ENCODE peak calls at places on chromosomes 13 and 19, in six cellular contexts. D is transverse colon, S is lower lobe of right lung, P is ovary, L is heart left ventricle, J is pancreas. Y is an unnamed sample. For H3K9me3, the result is how much of the 10 kb centered on the place peaks cover.

GRCh38 chr19:40348961-40349507 is 539 bp downstream of the PLD3 start:
- DNase-seq in D (no peak), S (no peak), P (no peak), L (no peak), J (no peak), Y (no peak)

GRCh38 chr13:19597523-19597922 is 35.9 kb upstream of the MPHOSPH8 start:
- DNase-seq in D (no peak), S (no peak), P (no peak), L (no peak), J (no peak), Y (no peak)

GRCh38 chr13:113129921-113130750 is 7.5 kb downstream of the F10 start:
- DNase-seq in D (no peak), S (peak), P (peak), L (no peak), J (no peak), Y (no peak)

GRCh38 chr19:42114412-42114811 is 17.8 kb downstream of the POU2F2 start:
- DNase-seq in D (peak), S (no peak), P (no peak), L (no peak), J (peak), Y (no peak)

GRCh38 chr13:44879452-44880058 is 109.7 kb downstream of the NUFIP1 start:
- DNase-seq in D (peak), S (no peak), P (no peak), L (no peak), J (no peak), Y (no peak)

GRCh38 chr19:48913114-48913513 is 13.0 kb downstream of the NUCB1 start:
- DNase-seq in D (no peak), S (no peak), P (no peak), L (no peak), J (no peak), Y (no peak)

GRCh38 chr13:113489171-113489548 is 1.4 kb downstream of the DCUN1D2 start:
- DNase-seq in D (no peak), S (no peak), P (no peak), L (no peak), J (no peak), Y (no peak)

GRCh38 chr19:47310819-47311218 is 1.2 kb downstream of the C5AR1 start:
- DNase-seq in D (no peak), S (peak), P (no peak), L (peak), J (peak), Y (no peak)

GRCh38 chr19:39329948-39330347 is 5.9 kb downstream of the GMFG start:
- DNase-seq in D (no peak), S (no peak), P (no peak), L (no peak), J (no peak), Y (no peak)

GRCh38 chr13:108769213-108770070 is 140.0 kb downstream of the MYO16 start:
- DNase-seq in D (no peak), S (no peak), P (no peak), L (no peak), J (no peak), Y (no peak)

GRCh38 chr13:81171065-81171647 is 830.2 kb upstream of the SPRY2 start:
- DNase-seq in D (no peak), S (no peak), P (no peak), L (no peak), J (no peak), Y (no peak)

GRCh38 chr19:8452446-8453123 is 7.8 kb downstream of the HNRNPM start:
- DNase-seq in D (no peak), S (no peak), P (no peak), L (no peak), J (no peak), Y (no peak)

GRCh38 chr19:7648265-7649014 is 11.5 kb downstream of the STXBP2 start:
- DNase-seq in D (no peak), S (no peak), P (no peak), L (no peak), J (no peak), Y (no peak)

GRCh38 chr13:113598481-113598880 is 13.9 kb downstream of the TFDP1 start:
- DNase-seq in D (no peak), S (peak), P (peak), L (no peak), J (no peak), Y (no peak)

GRCh38 chr13:45941261-45941660 is 89.7 kb upstream of the SIAH3 start:
- DNase-seq in D (no peak), S (no peak), P (no peak), L (no peak), J (no peak), Y (no peak)
- TF ChIP-seq CTCF in D (no peak), S (no peak), P (no peak), L (no peak), J (no peak), Y (no peak)

GRCh38 chr19:33291623-33292534 is 10.5 kb downstream of the CEBPA start:
- DNase-seq in D (peak), S (peak), P (no peak), L (no peak), J (peak), Y (no peak)

GRCh38 chr19:33290956-33291622 is 11.2 kb downstream of the CEBPA start:
- DNase-seq in D (peak), S (peak), P (no peak), L (no peak), J (peak), Y (no peak)

GRCh38 chr19:33294058-33294798 is 8.1 kb downstream of the CEBPA start:
- DNase-seq in D (no peak), S (no peak), P (no peak), L (no peak), J (no peak), Y (no peak)

GRCh38 chr19:33293255-33294057 is 8.9 kb downstream of the CEBPA start:
- DNase-seq in D (peak), S (peak), P (no peak), L (no peak), J (peak), Y (no peak)

GRCh38 chr19:33292595-33293254 is 9.6 kb downstream of the CEBPA start:
- DNase-seq in D (peak), S (peak), P (no peak), L (no peak), J (peak), Y (no peak)
- H3K4me3 ChIP-seq in D (no peak), S (no peak), P (no peak), L (no peak), J (no peak), Y (no peak)

DNA sequence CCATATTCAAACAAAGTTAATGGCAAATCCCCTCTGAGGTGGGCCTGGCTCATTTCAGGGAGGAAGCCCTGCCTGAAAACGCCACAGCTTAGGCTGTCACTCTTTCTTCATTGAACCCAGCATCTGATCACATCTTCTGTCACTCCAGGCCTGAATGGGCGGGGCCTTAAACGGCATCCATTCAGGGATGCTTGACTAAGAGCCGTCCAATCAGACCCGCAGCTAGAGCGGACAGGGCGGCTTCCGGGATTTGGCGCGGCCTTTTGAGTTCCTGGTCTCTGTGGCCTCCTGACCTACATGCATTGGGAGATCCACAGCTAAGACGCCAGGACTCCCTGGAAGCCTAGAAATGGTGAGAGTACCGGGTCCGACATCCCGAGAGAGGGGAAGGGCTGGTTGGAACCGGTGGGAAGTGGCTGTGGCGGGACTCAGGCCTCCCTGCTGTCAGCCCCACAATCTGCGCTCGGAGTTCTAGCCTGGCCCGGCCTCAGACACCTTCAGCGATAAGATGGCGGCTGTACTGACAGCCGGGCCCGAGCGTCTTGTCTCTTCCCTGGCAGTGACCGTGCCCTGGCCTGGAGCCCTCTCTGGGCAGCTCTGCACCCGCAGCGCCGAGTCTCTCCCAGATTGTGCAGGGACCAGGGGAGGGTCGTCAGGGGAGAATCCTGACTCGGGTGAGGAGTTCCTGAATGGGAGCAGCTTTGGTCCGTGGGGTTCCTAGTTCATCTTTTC is at the start of gene ZNF723:
- DNase-seq in D (no peak), S (peak), P (no peak), L (no peak), J (no peak), Y (no peak)
- H3K9me3 ChIP-seq in D (under half), S (under half), P (under half), L (under half), J (under half), Y (under half)

DNA sequence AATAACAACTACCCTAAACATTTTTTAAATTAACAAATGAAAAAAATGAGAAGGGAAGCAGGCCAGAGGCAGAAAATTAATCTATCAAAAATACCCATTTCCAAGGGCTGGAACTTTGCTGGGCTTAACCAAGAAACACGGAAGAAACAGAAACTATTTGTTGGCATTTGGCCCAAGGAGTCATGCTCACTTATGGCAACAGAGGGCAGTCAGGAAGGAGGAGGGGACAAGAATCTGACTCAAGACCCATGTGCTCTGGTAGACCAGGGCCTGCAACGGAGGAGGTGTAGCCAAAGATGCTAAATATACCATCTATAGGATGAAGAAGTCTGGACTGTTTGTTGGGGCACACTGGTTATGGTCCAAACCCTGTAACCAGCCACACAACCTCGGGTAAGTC is 496.7 kb downstream of the COG6 start:
- DNase-seq in D (no peak), S (no peak), P (no peak), L (no peak), J (no peak), Y (no peak)
- TF ChIP-seq CTCF in D (no peak), S (no peak), P (no peak), L (no peak), J (no peak), Y (no peak)

DNA sequence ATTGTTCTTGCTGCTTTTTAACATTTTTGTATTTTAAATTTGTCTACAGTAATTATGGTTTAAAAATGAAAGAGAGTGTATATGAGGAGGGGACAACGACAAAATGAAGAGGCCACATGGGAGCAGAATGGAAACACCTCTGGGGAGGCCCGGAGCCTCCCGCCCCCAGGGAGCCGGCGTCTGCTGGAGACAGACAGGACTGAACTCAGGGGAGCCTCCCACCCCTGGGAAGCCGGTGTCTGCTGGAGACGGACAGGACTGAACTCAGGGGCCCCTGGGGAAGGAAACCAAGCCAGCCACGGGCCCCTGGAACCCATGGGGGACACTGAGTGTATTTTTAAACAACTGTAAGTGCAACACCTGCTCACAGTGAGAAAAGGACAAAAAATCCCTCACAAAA is 16.7 kb upstream of the SLC39A3 start:
- DNase-seq in D (no peak), S (no peak), P (no peak), L (no peak), J (no peak), Y (no peak)
- H3K4me3 ChIP-seq in D (no peak), S (no peak), P (no peak), L (no peak), J (no peak), Y (no peak)

DNA sequence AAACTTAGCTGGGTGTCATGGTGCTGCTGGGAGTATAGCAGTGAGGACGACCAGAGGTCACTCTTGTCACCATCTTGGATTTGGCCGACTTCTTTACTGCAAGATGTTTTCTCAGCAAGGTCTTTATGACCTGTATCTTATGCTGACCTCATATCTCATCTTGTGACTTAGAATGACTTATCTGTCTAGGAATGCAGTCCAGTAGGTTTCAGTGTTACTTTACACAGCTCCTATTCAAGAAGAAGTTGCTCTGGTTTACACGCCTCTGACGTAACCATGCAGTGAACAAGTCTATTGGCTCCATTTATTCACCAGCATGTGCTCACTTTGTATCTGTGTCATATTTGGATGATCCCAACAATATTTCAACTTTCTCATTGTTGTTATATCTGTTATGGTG is 26.7 kb downstream of the ZNF850 start:
- DNase-seq in D (no peak), S (no peak), P (no peak), L (no peak), J (no peak), Y (no peak)
- H3K9me3 ChIP-seq in D (half or more), S (half or more), P (half or more), L (half or more), J (under half), Y (half or more)

GRCh38 chr19:2577722-2578335 is 101.9 kb downstream of the GADD45B start:
- DNase-seq in D (no peak), S (no peak), P (peak), L (no peak), J (peak), Y (no peak)

GRCh38 chr19:2578391-2578826 is 102.5 kb downstream of the GADD45B start:
- DNase-seq in D (peak), S (no peak), P (peak), L (no peak), J (peak), Y (no peak)

GRCh38 chr19:2578911-2579677 is 103.2 kb downstream of the GADD45B start:
- DNase-seq in D (peak), S (peak), P (peak), L (peak), J (peak), Y (peak)

GRCh38 chr19:2582984-2583956 is 107.3 kb downstream of the GADD45B start:
- DNase-seq in D (no peak), S (no peak), P (peak), L (no peak), J (peak), Y (no peak)

DNA sequence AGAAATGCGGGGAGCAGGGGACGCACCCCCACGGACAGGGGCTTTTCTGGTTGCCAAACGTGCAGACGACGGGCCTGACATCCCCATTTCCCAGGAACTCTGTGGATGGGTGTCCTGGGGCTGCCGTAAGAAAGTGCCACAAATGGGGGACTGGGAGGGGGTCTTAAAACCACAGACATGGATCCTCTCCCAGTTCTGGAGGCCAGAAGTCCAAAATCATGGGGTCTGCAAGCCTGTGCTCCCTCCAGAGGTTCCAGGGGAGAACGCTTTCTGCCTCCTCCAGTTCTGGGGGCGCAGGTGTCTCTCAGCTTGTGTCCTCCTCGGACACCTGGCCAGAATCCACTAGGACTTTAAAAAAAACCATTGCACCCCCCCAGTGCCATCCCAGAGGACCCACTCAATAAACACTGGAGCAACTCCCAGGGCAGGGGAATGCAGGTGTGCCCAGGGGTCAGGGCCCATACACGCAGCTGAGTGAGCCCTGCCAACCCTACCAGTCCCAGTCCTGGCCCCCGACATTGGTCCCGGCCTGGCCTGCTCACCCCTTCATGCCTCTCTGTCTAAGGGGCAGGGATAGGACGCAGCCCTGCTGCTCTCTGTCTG is 103.9 kb downstream of the GADD45B start:
- DNase-seq in D (no peak), S (no peak), P (peak), L (no peak), J (peak), Y (no peak)
- TF ChIP-seq CTCF in D (no peak), S (no peak), P (no peak), L (no peak), J (no peak), Y (peak)

GRCh38 chr19:18605546-18606280 is 886 bp downstream of the CRLF1 start:
- DNase-seq in D (no peak), S (no peak), P (no peak), L (no peak), J (no peak), Y (no peak)

GRCh38 chr19:18607222-18608101 is 863 bp upstream of the CRLF1 start:
- DNase-seq in D (no peak), S (no peak), P (no peak), L (no peak), J (no peak), Y (no peak)

GRCh38 chr19:18605196-18605545 is 1.4 kb downstream of the CRLF1 start:
- DNase-seq in D (no peak), S (no peak), P (no peak), L (no peak), J (no peak), Y (no peak)

GRCh38 chr19:18608102-18608804 is 1.7 kb upstream of the CRLF1 start:
- DNase-seq in D (no peak), S (no peak), P (no peak), L (no peak), J (no peak), Y (no peak)

GRCh38 chr19:18606281-18607221 is at the start of gene CRLF1:
- DNase-seq in D (no peak), S (no peak), P (no peak), L (no peak), J (no peak), Y (no peak)
- H3K4me3 ChIP-seq in D (no peak), S (peak), P (no peak), L (peak), J (no peak), Y (no peak)

DNA sequence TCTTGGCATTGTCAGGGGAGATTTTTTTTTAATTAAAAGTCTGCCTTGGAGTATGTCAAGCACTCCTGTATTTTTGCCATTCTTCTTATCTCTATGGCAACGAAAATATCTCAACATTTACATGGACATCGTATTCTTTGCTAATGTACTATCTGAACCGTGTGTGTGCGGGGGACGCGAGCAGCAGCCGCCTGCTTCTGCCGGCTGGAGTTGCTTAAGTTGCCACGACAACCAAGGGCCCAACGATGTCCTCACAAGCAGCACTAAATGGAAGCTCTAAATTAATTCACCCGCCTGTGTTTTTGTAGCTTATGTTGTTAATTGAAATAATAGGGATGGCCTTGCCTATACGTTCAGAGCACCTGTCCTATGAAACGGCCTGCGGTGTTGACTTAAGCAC is 309.5 kb downstream of the TEX29 start:
- DNase-seq in D (no peak), S (no peak), P (no peak), L (no peak), J (no peak), Y (no peak)
- H3K9me3 ChIP-seq in D (under half), S (under half), P (under half), L (under half), J (under half), Y (under half)

Y was measured in CD8-positive, alpha-beta T cell.